ENCODE peak calls at places on chromosome 14, in four cellular contexts. One of them, this sample, is unnamed.

GRCh38 chr14:70809238-70810214 is at the start of gene MAP3K9:
- DNase-seq in GM12878: peak
- DNase-seq in PC-9: peak
- DNase-seq in GM23338: peak
- DNase-seq in this sample: peak

GRCh38 chr14:26984318-26985177 is 386.7 kb upstream of the NOVA1 start:
- DNase-seq in GM12878: no peak
- DNase-seq in PC-9: no peak
- DNase-seq in GM23338: peak
- DNase-seq in this sample: peak

GRCh38 chr14:76311410-76311758 is 64.6 kb upstream of the ESRRB start:
- DNase-seq in GM23338: peak
- DNase-seq in PC-9: no peak
- DNase-seq in GM12878: no peak
- DNase-seq in this sample: no peak

GRCh38 chr14:67410313-67410712 is 1.7 kb downstream of the PLEK2 start:
- DNase-seq in GM12878: no peak
- DNase-seq in PC-9: no peak
- DNase-seq in GM23338: no peak
- DNase-seq in this sample: no peak

GRCh38 chr14:81211844-81212243 is 8.9 kb downstream of the GTF2A1 start:
- DNase-seq in GM23338: peak
- DNase-seq in PC-9: no peak
- DNase-seq in GM12878: no peak
- DNase-seq in this sample: peak

GRCh38 chr14:83969998-83970397 is 1559.9 kb upstream of the FLRT2 start:
- DNase-seq in GM12878: no peak
- DNase-seq in PC-9: no peak
- DNase-seq in GM23338: no peak
- DNase-seq in this sample: no peak

GRCh38 chr14:31137214-31137889 is 70.2 kb downstream of the HECTD1 start:
- DNase-seq in GM23338: no peak
- DNase-seq in GM12878: no peak
- DNase-seq in PC-9: no peak
- DNase-seq in this sample: no peak

GRCh38 chr14:93045965-93046695 is 69.6 kb downstream of the ITPK1 start:
- DNase-seq in GM23338: no peak
- DNase-seq in GM12878: no peak
- DNase-seq in PC-9: peak
- DNase-seq in this sample: no peak

GRCh38 chr14:54572316-54572715 is 5.4 kb downstream of the SAMD4A start:
- DNase-seq in GM12878: no peak
- DNase-seq in GM23338: peak
- DNase-seq in PC-9: no peak
- DNase-seq in this sample: peak

GRCh38 chr14:90642239-90642717 is 174.0 kb downstream of the TTC7B start:
- DNase-seq in GM23338: peak
- DNase-seq in GM12878: no peak
- DNase-seq in PC-9: peak
- DNase-seq in this sample: peak

GRCh38 chr14:96670391-96670790 is 126.8 kb upstream of the VRK1 start:
- DNase-seq in GM23338: no peak
- DNase-seq in GM12878: no peak
- DNase-seq in PC-9: no peak
- DNase-seq in this sample: no peak

GRCh38 chr14:75711134-75711795 is 50.2 kb downstream of the TTLL5 start:
- DNase-seq in GM12878: no peak
- DNase-seq in PC-9: peak
- DNase-seq in GM23338: peak
- DNase-seq in this sample: peak

GRCh38 chr14:103315941-103316340 is 18.1 kb upstream of the EIF5 start:
- DNase-seq in GM12878: no peak
- DNase-seq in PC-9: no peak
- DNase-seq in GM23338: no peak
- DNase-seq in this sample: no peak

GRCh38 chr14:89750909-89751502 is 203.5 kb downstream of the EFCAB11 start:
- DNase-seq in PC-9: no peak
- DNase-seq in GM12878: no peak
- DNase-seq in GM23338: no peak
- DNase-seq in this sample: no peak

GRCh38 chr14:85178869-85179268 is 351.1 kb upstream of the FLRT2 start:
- DNase-seq in GM23338: peak
- DNase-seq in PC-9: no peak
- DNase-seq in GM12878: no peak
- DNase-seq in this sample: no peak

GRCh38 chr14:23407516-23408306 is at the start of gene MYH6:
- DNase-seq in PC-9: no peak
- DNase-seq in GM23338: no peak
- DNase-seq in GM12878: no peak
- DNase-seq in this sample: no peak

GRCh38 chr14:104316723-104317499 is 178.5 kb downstream of the KIF26A start:
- DNase-seq in GM12878: no peak
- DNase-seq in PC-9: no peak
- DNase-seq in GM23338: no peak
- DNase-seq in this sample: no peak

GRCh38 chr14:52862652-52863338 is 71.4 kb upstream of the GNPNAT1 start:
- DNase-seq in PC-9: no peak
- DNase-seq in GM12878: no peak
- DNase-seq in GM23338: no peak
- DNase-seq in this sample: peak

GRCh38 chr14:69259531-69260245 is at the start of gene GALNT16:
- DNase-seq in GM23338: peak
- DNase-seq in PC-9: no peak
- DNase-seq in GM12878: no peak
- DNase-seq in this sample: no peak

GRCh38 chr14:37343307-37344094 is 145.8 kb downstream of the MIPOL1 start:
- DNase-seq in GM12878: no peak
- DNase-seq in PC-9: no peak
- DNase-seq in GM23338: no peak
- DNase-seq in this sample: no peak

GRCh38 chr14:34873591-34874385 is 1.4 kb downstream of the BAZ1A start:
- DNase-seq in GM12878: peak
- DNase-seq in PC-9: peak
- DNase-seq in GM23338: peak
- DNase-seq in this sample: peak

GRCh38 chr14:21724115-21724973 is 50.7 kb upstream of the OR4E1 start:
- DNase-seq in GM12878: no peak
- DNase-seq in PC-9: no peak
- DNase-seq in GM23338: no peak
- DNase-seq in this sample: peak

GRCh38 chr14:49306152-49306751 is 279.9 kb downstream of the RPS29 start:
- DNase-seq in GM23338: peak
- DNase-seq in PC-9: no peak
- DNase-seq in GM12878: no peak
- DNase-seq in this sample: peak

GRCh38 chr14:88919502-88919901 is 95.1 kb downstream of the TTC8 start:
- DNase-seq in GM12878: no peak
- DNase-seq in PC-9: no peak
- DNase-seq in GM23338: no peak
- DNase-seq in this sample: no peak

GRCh38 chr14:78405071-78405856 is 235.1 kb downstream of the NRXN3 start:
- DNase-seq in PC-9: no peak
- DNase-seq in GM23338: no peak
- DNase-seq in GM12878: no peak
- DNase-seq in this sample: no peak

GRCh38 chr14:87864356-87865230 is 128.4 kb downstream of the GALC start:
- DNase-seq in PC-9: no peak
- DNase-seq in GM23338: no peak
- DNase-seq in GM12878: no peak
- DNase-seq in this sample: no peak

GRCh38 chr14:32473476-32473875 is 144.4 kb downstream of the AKAP6 start:
- DNase-seq in PC-9: peak
- DNase-seq in GM23338: peak
- DNase-seq in GM12878: no peak
- DNase-seq in this sample: no peak

GRCh38 chr14:24145700-24146621 is at the start of gene PSME2:
- DNase-seq in PC-9: no peak
- DNase-seq in GM12878: no peak
- DNase-seq in GM23338: no peak
- DNase-seq in this sample: peak

GRCh38 chr14:74867673-74868072 is 8.3 kb downstream of the PROX2 start:
- DNase-seq in GM12878: no peak
- DNase-seq in PC-9: no peak
- DNase-seq in GM23338: no peak
- DNase-seq in this sample: no peak

DNA sequence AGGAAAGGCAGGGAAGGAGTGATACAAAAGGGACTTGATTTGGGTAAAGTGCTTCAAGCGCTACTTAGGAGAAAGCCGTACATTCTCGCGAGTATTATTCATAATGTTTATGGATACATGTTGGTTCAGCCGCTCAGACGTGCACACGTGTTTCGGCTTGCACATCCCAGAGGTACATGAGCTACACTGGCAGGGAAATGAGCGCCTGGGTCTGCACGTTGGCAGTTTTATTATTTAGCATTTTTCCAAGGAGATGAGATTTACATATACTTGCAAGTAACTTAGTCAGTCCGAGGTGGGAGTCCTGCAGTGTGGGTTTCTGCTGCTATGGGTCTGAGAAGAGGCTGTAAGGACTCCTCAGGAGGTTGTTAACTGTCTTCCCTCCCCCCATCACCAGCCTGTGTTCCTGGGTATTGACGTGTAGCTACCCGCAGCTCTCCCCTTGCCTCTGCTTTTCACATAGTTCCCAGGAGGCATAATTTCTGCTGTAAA is 1.5 kb downstream of the PRKCH start:
- DNase-seq in GM23338: peak
- DNase-seq in GM12878: no peak
- DNase-seq in PC-9: peak
- DNase-seq in this sample: no peak
- TF ChIP-seq EZH2 in GM23338: peak
- TF ChIP-seq EZH2 in GM12878: no peak
- TF ChIP-seq EZH2 in PC-9: no peak
- TF ChIP-seq EZH2 in this sample: no peak

DNA sequence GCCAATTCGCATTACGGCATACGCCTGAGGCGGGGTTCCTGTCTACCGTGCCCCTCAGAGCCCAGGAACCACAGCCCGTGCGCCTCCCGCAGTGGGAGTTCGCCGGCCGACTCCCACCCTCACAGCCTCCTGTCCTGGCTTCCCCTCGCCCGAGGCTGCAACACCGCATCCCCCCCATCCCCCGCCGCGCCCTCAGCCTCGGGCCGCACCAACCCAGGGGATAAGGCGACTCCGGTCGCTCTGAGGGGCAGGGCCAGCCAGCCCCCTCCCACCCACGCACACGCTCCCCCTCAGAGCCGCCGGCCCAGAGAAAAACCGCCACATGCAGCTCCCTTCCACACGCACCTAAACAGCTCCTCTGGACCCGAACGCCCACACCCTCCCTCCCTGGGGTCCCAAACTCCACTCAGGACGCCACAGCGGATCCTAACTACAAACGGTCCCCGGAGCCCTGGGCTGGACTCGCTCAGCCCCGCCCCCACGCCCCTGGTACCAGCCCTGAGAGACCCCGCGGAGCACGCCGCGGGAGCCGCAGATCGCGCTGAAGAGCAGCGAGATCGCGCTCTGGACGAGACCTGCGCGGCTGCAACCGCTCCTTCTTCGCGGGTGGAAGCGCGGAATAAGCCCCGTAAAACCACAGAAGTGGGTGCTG is at the start of gene C14orf39:
- DNase-seq in GM12878: no peak
- DNase-seq in PC-9: no peak
- DNase-seq in GM23338: peak
- DNase-seq in this sample: peak
- TF ChIP-seq EZH2 in GM12878: no peak
- TF ChIP-seq EZH2 in PC-9: no peak
- TF ChIP-seq EZH2 in GM23338: no peak
- TF ChIP-seq EZH2 in this sample: no peak

GRCh38 chr14:100567877-100568163 is 19.4 kb downstream of the BEGAIN start:
- DNase-seq in GM23338: no peak
- DNase-seq in PC-9: no peak
- DNase-seq in GM12878: no peak
- DNase-seq in this sample: no peak

GRCh38 chr14:100567009-100567876 is 20.0 kb downstream of the BEGAIN start:
- DNase-seq in PC-9: no peak
- DNase-seq in GM12878: no peak
- DNase-seq in GM23338: peak
- DNase-seq in this sample: no peak

GRCh38 chr14:100568998-100569733 is 18.1 kb downstream of the BEGAIN start:
- DNase-seq in PC-9: no peak
- DNase-seq in GM23338: no peak
- DNase-seq in GM12878: no peak
- DNase-seq in this sample: no peak

GRCh38 chr14:100569734-100570251 is 17.4 kb downstream of the BEGAIN start:
- DNase-seq in GM23338: no peak
- DNase-seq in PC-9: no peak
- DNase-seq in GM12878: no peak
- DNase-seq in this sample: no peak

DNA sequence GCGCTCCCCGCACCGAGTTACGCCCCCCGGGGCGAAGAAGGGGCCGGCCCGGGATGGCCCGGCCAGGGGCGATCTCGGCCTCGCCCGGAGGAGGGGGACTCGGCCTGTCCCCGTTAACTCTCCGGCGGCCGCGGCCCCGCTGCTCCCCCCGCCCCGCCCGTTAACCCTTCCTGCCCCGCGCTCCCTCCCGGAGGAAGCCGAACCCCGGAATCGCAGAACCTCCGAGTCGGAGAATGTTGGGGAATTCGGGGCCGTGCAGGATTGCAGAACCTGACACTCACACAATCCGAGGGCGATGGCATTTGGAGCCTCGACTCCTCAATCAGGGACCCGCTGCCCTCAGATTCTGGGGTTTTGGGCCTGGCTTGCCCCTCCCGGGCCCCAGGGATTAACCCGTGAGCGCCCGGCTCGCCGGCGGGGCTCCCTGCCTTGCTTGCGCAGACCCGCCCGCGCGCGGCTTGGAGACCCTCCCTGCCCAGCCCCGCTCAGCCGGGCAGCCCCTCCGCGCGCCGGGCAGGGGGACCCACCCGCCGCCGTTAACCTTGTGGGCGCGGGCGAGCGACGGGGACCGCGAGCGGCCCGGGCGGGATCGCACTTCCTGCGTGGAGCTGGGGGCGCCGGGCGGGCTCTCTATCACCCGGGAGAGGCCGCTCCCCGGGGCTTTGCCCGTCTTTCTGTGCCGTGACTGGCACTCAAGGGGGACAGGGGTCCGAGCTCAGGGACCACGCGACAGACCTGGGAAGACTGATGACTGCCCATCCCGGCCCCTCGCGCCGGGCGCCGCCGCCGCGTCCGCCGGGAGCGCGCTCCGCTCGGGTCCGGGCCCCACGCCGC is 18.8 kb downstream of the BEGAIN start:
- DNase-seq in PC-9: no peak
- DNase-seq in GM23338: peak
- DNase-seq in GM12878: no peak
- DNase-seq in this sample: no peak
- TF ChIP-seq EZH2 in PC-9: no peak
- TF ChIP-seq EZH2 in GM23338: peak
- TF ChIP-seq EZH2 in GM12878: no peak
- TF ChIP-seq EZH2 in this sample: peak

DNA sequence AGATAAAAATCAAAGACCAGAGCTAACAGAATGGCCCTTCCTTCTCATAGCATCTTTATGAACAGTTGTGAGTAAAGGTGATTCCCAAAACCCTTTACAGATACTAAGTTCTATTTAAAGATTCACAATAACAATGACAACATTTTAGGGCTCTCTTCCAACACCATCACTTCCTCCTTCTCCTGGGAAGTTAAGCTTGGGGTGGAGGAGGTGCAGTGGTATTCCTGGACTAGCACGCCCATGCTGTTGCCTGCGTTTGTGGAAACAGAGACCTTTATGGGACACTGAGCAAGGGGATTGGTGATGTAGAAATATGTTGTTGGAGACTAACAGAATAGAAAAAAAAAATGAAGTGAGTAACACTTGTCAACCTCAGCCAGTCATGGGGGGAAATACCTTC is 22.5 kb downstream of the SYNE2 start:
- DNase-seq in GM12878: no peak
- DNase-seq in GM23338: no peak
- DNase-seq in PC-9: no peak
- DNase-seq in this sample: no peak
- TF ChIP-seq EZH2 in GM12878: no peak
- TF ChIP-seq EZH2 in GM23338: no peak
- TF ChIP-seq EZH2 in PC-9: no peak
- TF ChIP-seq EZH2 in this sample: no peak

This sample was measured in A673.